ENCODE peak calls at places on chromosomes 13 and 19, in four cellular contexts. One of them, this sample, is unnamed.

GRCh38 chr19:9793051-9793591 is 24.6 kb upstream of the ZNF846 start:
- DNase-seq in D341Med: no peak
- DNase-seq in psoas muscle: peak
- DNase-seq in Caco-2: peak
- DNase-seq in this sample: peak

GRCh38 chr13:45413826-45414312 is 4.3 kb downstream of the SLC25A30 start:
- DNase-seq in D341Med: no peak
- DNase-seq in psoas muscle: no peak
- DNase-seq in Caco-2: no peak
- DNase-seq in this sample: peak

GRCh38 chr13:44903596-44903995 is 85.7 kb downstream of the NUFIP1 start:
- DNase-seq in D341Med: peak
- DNase-seq in psoas muscle: peak
- DNase-seq in Caco-2: no peak
- DNase-seq in this sample: peak

GRCh38 chr13:48096670-48097069 is 1.8 kb upstream of the MED4 start:
- DNase-seq in D341Med: no peak
- DNase-seq in psoas muscle: no peak
- DNase-seq in Caco-2: no peak
- DNase-seq in this sample: no peak

GRCh38 chr19:31269425-31270127 is 79.7 kb downstream of the TSHZ3 start:
- DNase-seq in D341Med: no peak
- DNase-seq in psoas muscle: no peak
- DNase-seq in Caco-2: no peak
- DNase-seq in this sample: no peak

GRCh38 chr19:30029721-30030510 is 87.9 kb downstream of the URI1 start:
- DNase-seq in D341Med: no peak
- DNase-seq in psoas muscle: no peak
- DNase-seq in Caco-2: no peak
- DNase-seq in this sample: no peak

GRCh38 chr13:100388923-100389322 is 199.7 kb downstream of the GGACT start:
- DNase-seq in D341Med: no peak
- DNase-seq in psoas muscle: no peak
- DNase-seq in Caco-2: no peak
- DNase-seq in this sample: no peak

GRCh38 chr13:98239156-98240076 is 62.3 kb upstream of the RNF113B start:
- DNase-seq in D341Med: no peak
- DNase-seq in psoas muscle: no peak
- DNase-seq in Caco-2: no peak
- DNase-seq in this sample: peak

GRCh38 chr13:47126432-47126831 is 229.6 kb upstream of the HTR2A start:
- DNase-seq in D341Med: no peak
- DNase-seq in psoas muscle: no peak
- DNase-seq in Caco-2: no peak
- DNase-seq in this sample: peak

GRCh38 chr13:30690282-30691188 is 44.8 kb upstream of the ALOX5AP start:
- DNase-seq in D341Med: no peak
- DNase-seq in psoas muscle: peak
- DNase-seq in Caco-2: no peak
- DNase-seq in this sample: peak

GRCh38 chr19:41530761-41531301 is 45.1 kb upstream of the CEACAM21 start:
- DNase-seq in D341Med: no peak
- DNase-seq in psoas muscle: no peak
- DNase-seq in Caco-2: no peak
- DNase-seq in this sample: no peak

GRCh38 chr19:40053491-40053890 is 2.5 kb downstream of the ZNF780B start:
- DNase-seq in D341Med: no peak
- DNase-seq in psoas muscle: no peak
- DNase-seq in Caco-2: no peak
- DNase-seq in this sample: no peak

GRCh38 chr13:107649071-107649470 is 566.3 kb downstream of the LIG4 start:
- DNase-seq in D341Med: no peak
- DNase-seq in psoas muscle: no peak
- DNase-seq in Caco-2: no peak
- DNase-seq in this sample: no peak

GRCh38 chr19:10797541-10798256 is 38.3 kb downstream of the TMED1 start:
- DNase-seq in D341Med: no peak
- DNase-seq in psoas muscle: no peak
- DNase-seq in Caco-2: no peak
- DNase-seq in this sample: no peak

GRCh38 chr19:46725036-46725820 is 8.3 kb upstream of the PRKD2 start:
- DNase-seq in D341Med: no peak
- DNase-seq in psoas muscle: no peak
- DNase-seq in Caco-2: peak
- DNase-seq in this sample: no peak

GRCh38 chr13:106003651-106004050 is 531.8 kb downstream of the EFNB2 start:
- DNase-seq in D341Med: no peak
- DNase-seq in psoas muscle: no peak
- DNase-seq in Caco-2: no peak
- DNase-seq in this sample: no peak

This sample was measured in kidney tubule cell.